ENCODE peak calls at places on chromosomes 11 and 22, in five cellular contexts. Z is effector memory CD4-positive, alpha-beta T cell; V is sigmoid colon; E is OCI-LY7; R is heart right ventricle. I is an unnamed sample.

GRCh38 chr11:126654886-126655806 is 299.7 kb downstream of the ST3GAL4 start:
- DNase-seq in R (no peak), Z (no peak), E (no peak), V (no peak), I (peak; percentile 75)

GRCh38 chr11:73376803-73377629 is 817 bp downstream of the RELT start:
- DNase-seq in Z (peak; percentile 57), R (no peak), V (peak; percentile 78), E (peak; percentile 66), I (peak; percentile 56)

GRCh38 chr11:14065153-14065552 is 102.6 kb downstream of the SPON1 start:
- DNase-seq in Z (no peak), V (no peak), E (no peak), R (no peak), I (no peak)

GRCh38 chr22:27473533-27473932 is 328.0 kb downstream of the MN1 start:
- DNase-seq in Z (no peak), R (no peak), V (no peak), E (no peak), I (no peak)

GRCh38 chr11:73384871-73385692 is 8.9 kb downstream of the RELT start:
- DNase-seq in E (peak; percentile 89), V (peak; percentile 77), R (peak; percentile 76), Z (no peak), I (no peak)

GRCh38 chr11:120339394-120339890 is 3.2 kb downstream of the ARHGEF12 start:
- DNase-seq in Z (no peak), V (no peak), E (no peak), R (peak; percentile 67), I (no peak)

GRCh38 chr11:61961570-61962212 is 5.7 kb downstream of the FTH1 start:
- DNase-seq in Z (no peak), R (peak; percentile 70), E (no peak), V (peak; percentile 87), I (peak; percentile 67)

GRCh38 chr11:27263046-27263445 is 100.0 kb downstream of the CCDC34 start:
- DNase-seq in V (no peak), R (no peak), E (no peak), Z (no peak), I (no peak)

GRCh38 chr22:38706101-38706884 is 549 bp downstream of the GTPBP1 start:
- DNase-seq in E (peak; percentile 20), R (peak; percentile 43), V (peak; percentile 78), Z (no peak), I (peak; percentile 67)

GRCh38 chr11:30282289-30282631 is 40.6 kb upstream of the ARL14EP start:
- DNase-seq in V (no peak), E (peak; percentile 17), Z (peak; percentile 12), R (no peak), I (no peak)

GRCh38 chr22:17884951-17885350 is 110.7 kb upstream of the BID start:
- DNase-seq in V (no peak), Z (no peak), R (no peak), E (no peak), I (no peak)

GRCh38 chr11:127074151-127074761 is 73.7 kb upstream of the KIRREL3 start:
- DNase-seq in R (no peak), E (peak; percentile 77), V (no peak), Z (no peak), I (peak; percentile 31)

GRCh38 chr22:27407369-27407985 is 394.1 kb downstream of the MN1 start:
- DNase-seq in E (no peak), V (no peak), Z (no peak), R (no peak), I (no peak)

GRCh38 chr22:37273126-37273845 is 9.0 kb upstream of the CYTH4 start:
- DNase-seq in Z (no peak), R (no peak), E (no peak), V (no peak), I (no peak)

GRCh38 chr11:114134870-114135269 is 75.4 kb downstream of the ZBTB16 start:
- DNase-seq in V (no peak), Z (no peak), E (no peak), R (no peak), I (no peak)

DNA sequence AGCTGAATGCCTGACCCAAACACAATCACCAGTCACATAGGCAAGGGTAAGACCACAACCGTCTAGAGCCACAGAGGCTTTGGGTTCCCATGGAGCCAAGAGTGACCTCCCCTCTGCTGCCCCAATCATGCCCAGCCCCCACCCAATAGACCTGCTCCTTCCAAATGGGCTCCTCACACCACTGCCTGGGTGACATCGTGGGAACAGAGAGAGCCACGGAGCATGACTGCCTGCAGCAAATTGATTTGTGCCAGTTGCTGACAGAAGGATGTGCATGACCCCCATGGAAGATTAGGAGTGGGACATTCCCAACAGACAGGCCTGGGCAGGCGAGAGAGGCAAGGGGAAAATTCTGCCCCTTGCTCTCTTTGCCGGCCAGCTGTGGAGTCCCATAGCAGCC is 88.5 kb downstream of the TENM4 start:
- DNase-seq in R (no peak), Z (no peak), E (no peak), V (no peak), I (no peak)
- H3K27ac ChIP-seq in R (no peak overlapping the region), Z (no peak overlapping the region), E (no peak overlapping the region), V (no peak overlapping the region), I (no peak overlapping the region)

GRCh38 chr11:4830909-4831308 is 9.8 kb downstream of the OR51F2 start:
- DNase-seq in V (no peak), E (no peak), R (no peak), Z (no peak), I (no peak)

GRCh38 chr11:4825132-4825531 is 4.0 kb downstream of the OR51F2 start:
- DNase-seq in E (no peak), V (no peak), R (no peak), Z (no peak), I (no peak)

GRCh38 chr11:4821021-4821420 is at the start of gene OR51F2:
- DNase-seq in E (no peak), R (no peak), Z (no peak), V (no peak), I (no peak)

DNA sequence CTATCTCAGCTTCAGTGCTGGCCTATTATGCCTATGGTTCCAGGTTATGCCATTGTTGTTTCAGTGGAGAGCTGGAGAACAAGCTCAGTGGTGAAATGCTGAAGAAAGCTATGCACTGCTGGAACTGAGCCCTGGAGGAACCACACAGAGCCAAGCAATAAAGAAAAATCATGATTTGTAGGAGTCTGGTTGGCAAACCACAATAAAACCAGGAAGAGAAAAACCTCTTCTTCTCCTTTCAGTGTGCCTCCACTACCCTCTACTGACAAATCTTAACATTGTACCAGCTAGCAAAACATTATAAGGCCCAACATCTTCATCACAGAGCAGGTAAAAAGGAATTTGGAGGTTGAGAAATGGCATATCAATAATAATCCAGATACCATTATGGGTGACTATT is 5.3 kb downstream of the OR51F2 start:
- DNase-seq in Z (no peak), R (no peak), V (no peak), E (no peak), I (no peak)
- H3K27ac ChIP-seq in Z (no peak overlapping the region), R (no peak overlapping the region), V (no peak overlapping the region), E (no peak overlapping the region), I (no peak overlapping the region)

DNA sequence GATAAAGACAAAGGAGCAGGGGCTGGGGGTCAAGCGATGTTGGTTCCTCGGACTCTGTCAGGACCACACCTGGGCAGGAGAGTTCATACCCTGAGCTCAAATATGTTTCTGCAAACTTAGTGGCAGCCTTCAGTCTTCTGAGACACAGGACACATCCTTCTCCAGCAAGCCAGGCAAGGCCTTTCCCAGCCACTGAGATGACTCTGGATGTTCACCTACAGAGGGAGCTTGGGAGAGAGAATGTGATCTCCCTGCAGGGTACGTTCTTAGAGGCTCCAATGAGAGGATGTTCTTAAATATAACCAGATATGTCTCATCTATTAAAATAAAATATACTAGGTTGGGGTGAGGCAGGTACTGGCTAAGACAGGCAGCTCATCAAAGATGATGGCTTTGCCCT is 461.5 kb downstream of the OPCML start:
- DNase-seq in E (no peak), V (no peak), R (no peak), Z (no peak), I (no peak)
- H3K27ac ChIP-seq in E (no peak overlapping the region), V (no peak overlapping the region), R (no peak overlapping the region), Z (no peak overlapping the region), I (no peak overlapping the region)

DNA sequence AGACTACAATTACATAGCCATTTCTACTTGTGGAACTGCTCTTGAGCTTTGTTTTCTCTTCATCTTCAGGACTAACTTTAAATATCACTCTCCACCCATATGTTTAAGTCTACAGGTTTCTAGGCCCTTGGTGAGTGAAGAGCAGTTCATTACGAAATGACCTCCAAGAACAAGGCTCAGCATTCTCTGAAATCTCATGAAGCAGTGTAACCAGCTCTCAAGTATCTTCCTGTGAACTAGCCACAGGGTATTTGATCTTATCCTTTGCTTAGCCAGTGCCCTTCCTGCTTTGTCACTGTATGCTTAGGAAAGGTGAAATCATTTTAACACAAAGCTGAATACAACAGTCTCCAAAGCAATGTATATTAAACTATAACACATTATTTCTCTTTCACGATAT is 20.4 kb upstream of the LYVE1 start:
- DNase-seq in E (no peak), V (no peak), Z (no peak), R (no peak), I (no peak)
- H3K27ac ChIP-seq in E (no peak overlapping the region), V (peak overlapping the region; percentile 69), Z (no peak overlapping the region), R (no peak overlapping the region), I (no peak overlapping the region)

DNA sequence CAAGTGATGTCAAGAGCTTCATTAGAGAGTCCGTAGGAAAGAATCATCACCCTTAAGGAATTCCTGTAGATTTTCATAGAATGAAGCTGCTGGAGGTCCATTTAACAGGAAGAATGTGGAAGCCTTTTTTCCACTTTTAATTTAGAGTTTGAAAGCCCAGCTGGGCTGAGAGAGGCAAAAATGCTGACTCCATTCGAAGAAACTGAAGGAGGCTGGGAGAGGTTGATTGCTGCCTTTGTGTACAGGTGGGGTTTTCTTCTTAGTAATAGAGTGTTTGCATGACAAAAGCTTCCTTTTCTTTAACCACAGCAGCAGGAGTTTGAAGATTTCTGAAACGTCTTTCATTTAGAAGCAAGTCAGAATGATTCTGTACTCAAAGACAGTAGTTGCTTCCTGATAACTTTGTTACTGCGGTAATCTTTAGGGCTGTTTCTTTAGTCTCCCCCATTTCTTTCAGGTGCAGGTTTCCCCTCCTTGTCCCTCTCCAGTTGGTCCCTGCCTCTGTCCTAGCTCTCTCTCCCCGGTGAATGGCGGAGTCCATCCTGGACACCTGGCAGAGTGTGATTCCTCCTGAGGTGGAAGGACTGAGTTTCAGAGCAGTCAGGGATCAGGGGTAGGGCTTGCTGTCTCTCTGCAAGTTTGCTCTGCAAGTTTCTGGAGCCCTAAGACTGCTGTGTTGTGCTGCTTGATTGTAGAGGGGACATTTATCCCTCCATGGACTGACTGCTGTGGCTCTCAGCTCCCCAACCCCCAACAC is 166.2 kb downstream of the LDLRAD3 start:
- DNase-seq in V (no peak), Z (no peak), E (no peak), R (no peak), I (no peak)
- H3K27ac ChIP-seq in V (no peak overlapping the region), Z (no peak overlapping the region), E (no peak overlapping the region), R (no peak overlapping the region), I (no peak overlapping the region)

DNA sequence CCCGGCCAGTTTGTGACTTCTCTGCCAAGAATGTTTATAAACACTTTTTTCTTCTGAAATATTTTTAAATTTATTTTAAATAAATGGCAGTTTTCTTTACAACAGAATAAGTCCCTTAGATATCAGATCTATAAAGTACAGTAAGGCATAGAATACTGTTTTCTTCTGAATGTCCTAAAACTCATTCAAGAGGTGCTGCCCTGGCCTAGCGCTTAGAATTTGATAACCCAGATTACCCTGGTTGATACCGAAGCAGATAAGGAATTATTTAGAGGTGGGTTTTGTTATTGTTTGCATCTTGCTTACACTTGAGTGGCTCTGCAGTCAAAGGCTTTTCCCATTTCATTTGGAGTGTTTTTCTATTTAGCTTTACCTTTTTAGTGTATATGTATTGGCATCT is 1.1 kb downstream of the ACAD8 start:
- DNase-seq in R (no peak), V (no peak), Z (no peak), E (no peak), I (no peak)
- H3K27ac ChIP-seq in R (no peak overlapping the region), V (no peak overlapping the region), Z (no peak overlapping the region), E (no peak overlapping the region), I (no peak overlapping the region)

GRCh38 chr11:128469220-128469619 is 118.1 kb downstream of the ETS1 start:
- DNase-seq in E (peak; percentile 97), R (no peak), V (no peak), Z (no peak), I (no peak)
- H3K27ac ChIP-seq in E (peak overlapping the region; percentile 98), R (peak overlapping the region; percentile 79), V (peak overlapping the region; percentile 53), Z (peak overlapping the region; percentile 93), I (no peak overlapping the region)

I was measured in caudate nucleus.